ENCODE peak calls at places on chromosome 3, in five cellular contexts. V is NCI-H774; A is ACHN; G is activated CD8-positive, alpha-beta memory T cell treated with anti-CD3 and anti-CD28 coated beads, Interleukin-2, amount 50 U/mL, for 4 hours; H is ELR. I is an unnamed sample.

GRCh38 chr3:61966200-61966599 is 404.8 kb downstream of the PTPRG start:
- DNase-seq in G (no peak), H (peak), A (peak), V (no peak), I (no peak)

GRCh38 chr3:8625991-8626390 is 18.6 kb downstream of the SSUH2 start:
- DNase-seq in H (peak), A (no peak), V (no peak), G (no peak), I (no peak)

GRCh38 chr3:99967796-99968195 is 146.5 kb downstream of the FILIP1L start:
- DNase-seq in V (no peak), G (no peak), H (peak), A (no peak), I (no peak)

GRCh38 chr3:74531491-74531890 is 83.0 kb downstream of the CNTN3 start:
- DNase-seq in A (no peak), G (no peak), H (peak), V (no peak), I (no peak)

GRCh38 chr3:190526787-190527767 is 13.2 kb downstream of the IL1RAP start:
- DNase-seq in A (no peak), G (no peak), V (no peak), H (no peak), I (no peak)

GRCh38 chr3:147400999-147401398 is 5.3 kb downstream of the ZIC4 start:
- DNase-seq in G (no peak), V (no peak), H (no peak), A (no peak), I (no peak)

GRCh38 chr3:23811919-23812318 is 6.2 kb downstream of the UBE2E1 start:
- DNase-seq in G (no peak), V (no peak), H (no peak), A (no peak), I (no peak)

GRCh38 chr3:187130346-187131066 is 8.8 kb downstream of the RPL39L start:
- DNase-seq in G (no peak), V (no peak), A (peak), H (peak), I (no peak)

GRCh38 chr3:56769125-56769709 is 32.5 kb downstream of the ARHGEF3 start:
- DNase-seq in G (no peak), A (no peak), V (no peak), H (no peak), I (no peak)

GRCh38 chr3:148077318-148077923 is 620.3 kb upstream of the AGTR1 start:
- DNase-seq in A (peak), G (no peak), H (peak), V (peak), I (no peak)

GRCh38 chr3:25870452-25870851 is 80.6 kb downstream of the OXSM start:
- DNase-seq in H (peak), G (no peak), A (no peak), V (no peak), I (no peak)

GRCh38 chr3:114442251-114442650 is 148.4 kb downstream of the TIGIT start:
- DNase-seq in G (no peak), V (no peak), A (peak), H (peak), I (peak)

GRCh38 chr3:129597792-129598381 is 8.6 kb downstream of the PLXND1 start:
- DNase-seq in H (peak), A (no peak), G (no peak), V (no peak), I (no peak)

GRCh38 chr3:51967384-51968174 is at the start of gene PCBP4:
- DNase-seq in V (no peak), H (peak), A (peak), G (peak), I (no peak)

GRCh38 chr3:142152349-142152748 is 3.0 kb upstream of the TFDP2 start:
- DNase-seq in A (peak), G (no peak), H (peak), V (no peak), I (no peak)

GRCh38 chr3:10561942-10562565 is 56.7 kb upstream of the ATP2B2 start:
- DNase-seq in G (no peak), A (no peak), H (no peak), V (no peak), I (no peak)

GRCh38 chr3:146390967-146391366 is 78.4 kb downstream of the PLSCR2 start:
- DNase-seq in H (no peak), V (no peak), A (no peak), G (no peak), I (peak)

GRCh38 chr3:57546616-57547015 is 2.5 kb upstream of the DNAH12 start:
- DNase-seq in V (no peak), G (no peak), A (no peak), H (no peak), I (no peak)

GRCh38 chr3:52532517-52532837 is 1.2 kb downstream of the NT5DC2 start:
- DNase-seq in H (peak), A (no peak), G (peak), V (no peak), I (no peak)

GRCh38 chr3:197300361-197300760 is 1.9 kb upstream of the DLG1 start:
- DNase-seq in H (no peak), A (peak), G (no peak), V (no peak), I (no peak)

GRCh38 chr3:61927332-61927731 is 366.0 kb downstream of the PTPRG start:
- DNase-seq in V (no peak), H (peak), G (no peak), A (no peak), I (peak)

GRCh38 chr3:127159547-127159946 is 33.4 kb upstream of the PRR23E start:
- DNase-seq in G (no peak), V (peak), H (no peak), A (no peak), I (no peak)

GRCh38 chr3:183317886-183318845 is 65.1 kb downstream of the B3GNT5 start:
- DNase-seq in V (no peak), A (no peak), G (no peak), H (peak), I (no peak)

GRCh38 chr3:151015762-151016161 is 43.2 kb upstream of the CLRN1 start:
- DNase-seq in A (no peak), G (no peak), V (no peak), H (no peak), I (no peak)

GRCh38 chr3:126307591-126308393 is 49.4 kb downstream of the KLF15 start:
- DNase-seq in V (no peak), G (no peak), A (no peak), H (no peak), I (no peak)